ENCODE peak calls at places on chromosomes 1 and 21, in ten cellular contexts. B, P, H, G, S, O, R, T, A and L are unnamed samples.

GRCh38 chr1:9652379-9653194 is 1.1 kb downstream of the PIK3CD start:
- DNase-seq in O (peak), S (peak), B (peak), A (peak), R (no peak), T (no peak), P (no peak), G (peak), H (no peak), L (no peak)

GRCh38 chr1:33055210-33055991 is 18.7 kb upstream of the AK2 start:
- DNase-seq in R (peak), A (peak), T (peak), S (peak), O (no peak), H (peak), B (no peak), P (peak), G (peak), L (no peak)

GRCh38 chr1:218705911-218706893 is 361.1 kb downstream of the TGFB2 start:
- DNase-seq in H (peak), S (peak), O (no peak), P (no peak), T (no peak), B (no peak), G (no peak), A (peak), R (no peak), L (no peak)

GRCh38 chr1:19439464-19440171 is 45.7 kb downstream of the CAPZB start:
- DNase-seq in B (peak), P (no peak), R (peak), A (no peak), O (no peak), G (peak), H (no peak), S (no peak), T (peak), L (no peak)

GRCh38 chr1:52636701-52637695 is 4.0 kb downstream of the SHISAL2A start:
- DNase-seq in R (no peak), P (no peak), T (no peak), H (peak), B (peak), G (peak), O (peak), A (no peak), S (no peak), L (no peak)

GRCh38 chr1:2627746-2628145 is 5.1 kb downstream of the MMEL1 start:
- DNase-seq in A (no peak), G (no peak), R (no peak), O (no peak), P (no peak), S (no peak), T (no peak), B (no peak), H (no peak), L (no peak)

GRCh38 chr1:206771353-206771722 is 765 bp downstream of the IL19 start:
- DNase-seq in G (no peak), H (no peak), B (no peak), O (no peak), T (no peak), S (no peak), P (no peak), A (no peak), R (no peak), L (no peak)

GRCh38 chr1:99956755-99957154 is 13.0 kb upstream of the SLC35A3 start:
- DNase-seq in G (no peak), R (no peak), O (no peak), T (no peak), H (peak), A (peak), S (peak), P (no peak), B (no peak), L (no peak)

GRCh38 chr1:106995970-106996369 is 60.5 kb upstream of the PRMT6 start:
- DNase-seq in H (no peak), P (no peak), S (no peak), T (no peak), A (no peak), O (no peak), G (no peak), B (no peak), R (no peak), L (no peak)

GRCh38 chr1:195580988-195581387 is 1027.3 kb downstream of the KCNT2 start:
- DNase-seq in G (peak), B (no peak), H (no peak), P (no peak), S (no peak), A (peak), O (no peak), T (no peak), R (no peak), L (no peak)

GRCh38 chr1:34163792-34164509 is 1.1 kb downstream of the CSMD2 start:
- DNase-seq in A (no peak), H (peak), S (peak), O (no peak), T (peak), G (no peak), B (no peak), R (no peak), P (no peak), L (no peak)

GRCh38 chr1:223771814-223772770 is 59.8 kb downstream of the CAPN2 start:
- DNase-seq in P (no peak), A (peak), H (peak), G (peak), S (peak), T (peak), O (no peak), B (no peak), R (peak), L (peak)

GRCh38 chr1:119966020-119966419 is 69.7 kb upstream of the ADAM30 start:
- DNase-seq in G (no peak), H (no peak), S (peak), P (no peak), A (no peak), O (no peak), B (no peak), R (no peak), T (no peak), L (no peak)

GRCh38 chr1:36845802-36846201 is 188.5 kb downstream of the GRIK3 start:
- DNase-seq in O (no peak), B (no peak), T (no peak), P (peak), G (no peak), A (no peak), R (no peak), S (no peak), H (no peak), L (no peak)

GRCh38 chr1:66197785-66198184 is 336.2 kb upstream of the SGIP1 start:
- DNase-seq in G (no peak), O (no peak), B (no peak), S (no peak), H (no peak), A (no peak), T (no peak), R (no peak), P (no peak), L (no peak)

GRCh38 chr1:98049370-98050115 is 128.7 kb upstream of the DPYD start:
- DNase-seq in H (peak), G (no peak), A (peak), S (peak), B (no peak), P (no peak), R (peak), T (peak), O (no peak), L (no peak)

GRCh38 chr1:46749921-46750404 is 31.0 kb upstream of the EFCAB14 start:
- DNase-seq in R (no peak), S (no peak), O (no peak), A (no peak), B (no peak), T (no peak), P (no peak), G (no peak), H (peak), L (no peak)

GRCh38 chr1:150148834-150149489 is 754 bp upstream of the PLEKHO1 start:
- DNase-seq in R (no peak), A (peak), H (no peak), S (no peak), B (no peak), G (no peak), T (peak), P (no peak), O (no peak), L (no peak)

GRCh38 chr1:203286161-203286984 is 18.9 kb upstream of the BTG2 start:
- DNase-seq in O (no peak), B (no peak), P (no peak), S (no peak), H (no peak), A (no peak), G (peak), R (no peak), T (no peak), L (no peak)

GRCh38 chr1:17892225-17892624 is 137.1 kb downstream of the ACTL8 start:
- DNase-seq in T (peak), S (no peak), P (no peak), A (no peak), G (no peak), H (peak), O (no peak), R (no peak), B (no peak), L (no peak)

GRCh38 chr1:9753121-9753531 is 70.6 kb downstream of the CLSTN1 start:
- DNase-seq in A (peak), O (no peak), R (peak), S (peak), P (peak), T (no peak), H (peak), G (no peak), B (no peak), L (peak)

GRCh38 chr21:38256599-38257302 is at the start of gene KCNJ15:
- DNase-seq in H (no peak), R (no peak), A (no peak), G (no peak), B (no peak), S (no peak), P (no peak), O (no peak), T (no peak), L (no peak)

GRCh38 chr1:80441664-80442063 is 1359.1 kb upstream of the ADGRL2 start:
- DNase-seq in A (peak), O (no peak), H (no peak), G (no peak), B (no peak), S (no peak), T (no peak), P (no peak), R (peak), L (no peak)

GRCh38 chr1:230825061-230825803 is 43.1 kb downstream of the C1orf198 start:
- DNase-seq in G (peak), B (no peak), A (peak), S (peak), T (peak), H (peak), P (no peak), R (peak), O (no peak), L (no peak)

GRCh38 chr1:27004471-27005165 is 8.0 kb downstream of the TENT5B start:
- DNase-seq in G (peak), S (no peak), A (no peak), B (no peak), O (no peak), P (no peak), T (no peak), R (peak), H (no peak), L (no peak)

GRCh38 chr1:17119076-17119743 is at the start of gene PADI2:
- DNase-seq in O (peak), B (peak), H (no peak), A (peak), S (peak), G (peak), P (peak), R (peak), T (peak), L (no peak)

GRCh38 chr1:100320311-100321097 is 31.8 kb upstream of the CDC14A start:
- DNase-seq in O (no peak), S (no peak), P (no peak), T (no peak), R (no peak), A (no peak), H (no peak), G (no peak), B (no peak), L (no peak)

GRCh38 chr1:197781998-197782718 is 6.9 kb upstream of the DENND1B start:
- DNase-seq in P (no peak), B (no peak), O (no peak), H (peak), T (no peak), G (no peak), R (no peak), S (peak), A (peak), L (no peak)

GRCh38 chr1:38964140-38964548 is 22.5 kb upstream of the RHBDL2 start:
- DNase-seq in G (peak), B (no peak), H (peak), A (no peak), P (no peak), R (no peak), T (no peak), S (no peak), O (no peak), L (no peak)

GRCh38 chr1:199612976-199613774 is 414.3 kb upstream of the NR5A2 start:
- DNase-seq in B (no peak), O (no peak), R (no peak), G (peak), S (peak), T (no peak), H (peak), A (peak), P (no peak), L (no peak)

GRCh38 chr1:43082701-43083100 is 89.4 kb downstream of the EBNA1BP2 start:
- DNase-seq in S (no peak), R (no peak), P (no peak), O (no peak), H (no peak), A (no peak), G (no peak), T (no peak), B (no peak), L (no peak)